ENCODE peak calls at places on chromosomes 6 and 20, in ten cellular contexts. O is small intestine; B is psoas muscle; R is colonic mucosa; G is K562; X is left ventricle myocardium inferior; M is cardiac muscle cell; Q is adrenal gland; Y is CD4-positive, CD25-positive, alpha-beta regulatory T cell; L is SJSA1. H is an unnamed sample. For H3K27me3 and H3K36me3, the result is how much of the 10 kb centered on the place peaks cover.

GRCh38 chr20:10427060-10427692 is 6.8 kb downstream of the MKKS start:
- DNase-seq in O (peak), B (peak), R (peak), G (peak), X (peak), M (peak), Q (peak), Y (peak), L (peak), H (peak)

GRCh38 chr6:22071655-22072054 is 225.2 kb downstream of the PRL start:
- DNase-seq in O (no peak), B (no peak), R (peak), G (no peak), X (peak), M (peak), Q (peak), Y (no peak), L (no peak), H (peak)

GRCh38 chr6:132742495-132742894 is 15.2 kb downstream of the VNN2 start:
- DNase-seq in O (no peak), B (no peak), R (no peak), G (no peak), X (no peak), M (peak), Q (no peak), Y (no peak), L (no peak), H (no peak)

GRCh38 chr6:148650941-148651540 is 95.8 kb upstream of the UST start:
- DNase-seq in O (no peak), B (no peak), R (no peak), G (no peak), X (no peak), M (peak), Q (no peak), Y (no peak), L (no peak), H (no peak)

GRCh38 chr20:9407805-9408421 is 106.5 kb upstream of the LAMP5 start:
- DNase-seq in O (peak), B (no peak), R (peak), G (peak), X (no peak), M (peak), Q (peak), Y (peak), L (peak), H (peak)

GRCh38 chr6:53938810-53939209 is 144.0 kb downstream of the LRRC1 start:
- DNase-seq in O (no peak), B (no peak), R (no peak), G (no peak), X (no peak), M (peak), Q (no peak), Y (no peak), L (no peak), H (no peak)

GRCh38 chr20:49507741-49508434 is 25.4 kb upstream of the KCNB1 start:
- DNase-seq in O (no peak), B (no peak), R (no peak), G (no peak), X (no peak), M (no peak), Q (no peak), Y (no peak), L (no peak), H (no peak)

GRCh38 chr6:115575298-115575697 is 485.4 kb downstream of the FRK start:
- DNase-seq in O (no peak), B (no peak), R (no peak), G (no peak), X (no peak), M (no peak), Q (no peak), Y (no peak), L (no peak), H (no peak)

GRCh38 chr6:78701407-78701806 is 165.9 kb upstream of the IRAK1BP1 start:
- DNase-seq in O (no peak), B (no peak), R (no peak), G (no peak), X (no peak), M (no peak), Q (no peak), Y (no peak), L (no peak), H (no peak)

GRCh38 chr6:144334150-144334708 is 49.1 kb downstream of the UTRN start:
- DNase-seq in O (peak), B (peak), R (peak), G (no peak), X (no peak), M (no peak), Q (no peak), Y (peak), L (no peak), H (no peak)

GRCh38 chr20:57622579-57623381 is 2.6 kb upstream of the ZBP1 start:
- DNase-seq in O (peak), B (no peak), R (peak), G (peak), X (peak), M (peak), Q (peak), Y (peak), L (no peak), H (peak)

GRCh38 chr6:166726193-166726592 is 99.1 kb upstream of the RPS6KA2 start:
- DNase-seq in O (no peak), B (no peak), R (no peak), G (no peak), X (no peak), M (no peak), Q (no peak), Y (no peak), L (no peak), H (no peak)

GRCh38 chr20:57711311-57711712 is 1.5 kb upstream of the PMEPA1 start:
- DNase-seq in O (no peak), B (no peak), R (no peak), G (no peak), X (no peak), M (no peak), Q (no peak), Y (no peak), L (no peak), H (no peak)

GRCh38 chr6:125906158-125906998 is 50.2 kb upstream of the HINT3 start:
- DNase-seq in O (peak), B (no peak), R (peak), G (peak), X (no peak), M (peak), Q (peak), Y (peak), L (peak), H (no peak)

GRCh38 chr20:44384423-44385027 is 29.0 kb downstream of the HNF4A start:
- DNase-seq in O (peak), B (peak), R (peak), G (peak), X (peak), M (peak), Q (peak), Y (peak), L (peak), H (peak)

GRCh38 chr6:136956590-136957573 is 34.8 kb downstream of the SLC35D3 start:
- DNase-seq in O (no peak), B (no peak), R (no peak), G (no peak), X (no peak), M (no peak), Q (no peak), Y (peak), L (no peak), H (no peak)

GRCh38 chr6:41561931-41562632 is 15.9 kb downstream of the FOXP4 start:
- DNase-seq in O (no peak), B (no peak), R (no peak), G (no peak), X (no peak), M (no peak), Q (no peak), Y (no peak), L (no peak), H (no peak)

GRCh38 chr6:144008501-144009245 is 614 bp upstream of the PLAGL1 start:
- DNase-seq in O (no peak), B (no peak), R (peak), G (no peak), X (no peak), M (no peak), Q (no peak), Y (peak), L (no peak), H (no peak)

GRCh38 chr6:155261146-155261900 is 2.5 kb upstream of the CLDN20 start:
- DNase-seq in O (no peak), B (no peak), R (no peak), G (no peak), X (no peak), M (no peak), Q (peak), Y (no peak), L (no peak), H (no peak)

GRCh38 chr6:138970856-138971425 is 17.1 kb downstream of the REPS1 start:
- DNase-seq in O (peak), B (no peak), R (no peak), G (no peak), X (no peak), M (peak), Q (peak), Y (no peak), L (peak), H (no peak)

GRCh38 chr6:36840471-36841461 is 1.5 kb upstream of the CPNE5 start:
- DNase-seq in O (no peak), B (peak), R (no peak), G (no peak), X (peak), M (peak), Q (no peak), Y (peak), L (no peak), H (peak)

GRCh38 chr20:23049933-23050838 is 714 bp upstream of the THBD start:
- DNase-seq in O (peak), B (peak), R (peak), G (no peak), X (peak), M (peak), Q (peak), Y (no peak), L (peak), H (no peak)

GRCh38 chr6:137414599-137414998 is 79.6 kb downstream of the OLIG3 start:
- DNase-seq in O (peak), B (no peak), R (no peak), G (no peak), X (no peak), M (no peak), Q (no peak), Y (no peak), L (no peak), H (no peak)

GRCh38 chr6:91970700-91971099 is 1383.8 kb upstream of the MAP3K7 start:
- DNase-seq in O (no peak), B (no peak), R (no peak), G (no peak), X (no peak), M (no peak), Q (no peak), Y (no peak), L (no peak), H (no peak)

GRCh38 chr6:73207221-73207837 is 18.0 kb downstream of the KHDC1L start:
- DNase-seq in O (no peak), B (no peak), R (no peak), G (no peak), X (no peak), M (no peak), Q (no peak), Y (no peak), L (no peak), H (no peak)

GRCh38 chr6:15713325-15713724 is 50.5 kb upstream of the DTNBP1 start:
- DNase-seq in O (no peak), B (no peak), R (no peak), G (no peak), X (no peak), M (no peak), Q (no peak), Y (no peak), L (no peak), H (no peak)

GRCh38 chr6:161836643-161837448 is 563.0 kb upstream of the AGPAT4 start:
- DNase-seq in O (no peak), B (no peak), R (no peak), G (no peak), X (no peak), M (peak), Q (no peak), Y (no peak), L (no peak), H (no peak)

DNA sequence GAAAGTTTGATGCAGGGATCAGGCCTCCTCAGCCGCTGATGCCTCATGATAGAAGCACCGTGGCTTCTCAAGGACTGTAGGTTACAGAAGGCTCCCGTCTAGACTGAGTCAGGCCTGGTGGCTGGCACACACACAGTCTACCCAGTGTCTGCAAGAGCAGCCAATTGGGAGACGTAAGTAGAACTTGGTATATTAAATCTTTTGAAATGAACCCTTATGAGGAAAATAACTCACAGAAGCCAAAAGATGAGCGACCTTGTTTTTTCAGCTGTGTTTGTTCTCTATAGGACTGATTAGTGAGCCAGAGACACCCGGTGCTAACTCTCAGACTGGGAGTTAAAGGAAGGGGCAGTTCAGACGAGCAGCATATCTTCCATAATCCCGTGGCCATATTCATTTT is 5.9 kb upstream of the PDE10A start:
- DNase-seq in O (no peak), B (no peak), R (no peak), G (no peak), X (no peak), M (no peak), Q (no peak), Y (no peak), L (no peak), H (no peak)
- H3K27me3 ChIP-seq in O (under half), B (under half), R (under half), G (under half), X (under half), M (half or more), Q (under half), Y (under half), L (under half), H (under half)

GRCh38 chr20:24934101-24934661 is 14.9 kb upstream of the CST7 start:
- DNase-seq in O (peak), B (no peak), R (peak), G (no peak), X (no peak), M (no peak), Q (peak), Y (no peak), L (peak), H (no peak)
- H3K27ac ChIP-seq in O (no peak), B (no peak), R (no peak), G (no peak), X (no peak), M (no peak), Q (no peak), Y (no peak), L (no peak), H (no peak)

GRCh38 chr20:34079818-34080217 is 32.2 kb downstream of the EIF2S2 start:
- DNase-seq in O (no peak), B (no peak), R (no peak), G (no peak), X (no peak), M (no peak), Q (no peak), Y (no peak), L (no peak), H (no peak)

GRCh38 chr20:34076952-34077351 is 35.1 kb downstream of the EIF2S2 start:
- DNase-seq in O (no peak), B (no peak), R (no peak), G (no peak), X (no peak), M (no peak), Q (no peak), Y (no peak), L (no peak), H (no peak)

GRCh38 chr20:34082232-34082887 is 29.7 kb downstream of the EIF2S2 start:
- DNase-seq in O (peak), B (no peak), R (no peak), G (no peak), X (no peak), M (no peak), Q (peak), Y (no peak), L (no peak), H (no peak)

GRCh38 chr20:34075647-34076046 is 36.4 kb downstream of the EIF2S2 start:
- DNase-seq in O (no peak), B (no peak), R (no peak), G (no peak), X (no peak), M (no peak), Q (peak), Y (no peak), L (no peak), H (no peak)

GRCh38 chr20:34078540-34078939 is 33.5 kb downstream of the EIF2S2 start:
- DNase-seq in O (no peak), B (no peak), R (no peak), G (no peak), X (no peak), M (no peak), Q (no peak), Y (no peak), L (no peak), H (no peak)
- H3K36me3 ChIP-seq in O (under half), B (under half), R (under half), G (half or more), X (half or more), M (under half), Q (under half), Y (half or more), L (half or more), H (under half)

DNA sequence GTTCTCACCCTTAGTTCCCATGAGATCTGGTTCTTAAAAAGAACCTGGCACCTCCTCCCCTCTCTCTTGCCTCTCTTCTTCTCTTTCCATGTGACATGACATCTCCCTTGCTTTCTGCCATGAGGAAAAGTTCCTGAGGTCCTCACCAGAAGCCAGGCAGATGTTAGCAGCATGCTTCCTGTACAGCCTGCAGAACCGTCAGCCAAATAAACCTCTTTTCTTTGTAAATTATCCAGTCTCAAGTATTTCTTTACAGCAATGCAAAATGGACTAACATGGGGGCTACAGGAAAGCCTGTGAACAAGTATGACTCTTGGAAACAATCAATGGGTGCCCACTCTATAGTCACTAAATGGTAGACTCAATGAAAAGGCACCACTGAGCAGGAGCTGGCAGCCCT is 34.5 kb downstream of the ADTRP start:
- DNase-seq in O (no peak), B (no peak), R (no peak), G (no peak), X (no peak), M (no peak), Q (no peak), Y (no peak), L (no peak), H (no peak)
- H3K27me3 ChIP-seq in O (under half), B (under half), R (under half), G (under half), X (under half), M (under half), Q (under half), Y (under half), L (under half), H (under half)

GRCh38 chr6:296151-297122 is 4.2 kb downstream of the DUSP22 start:
- DNase-seq in O (no peak), B (no peak), R (no peak), G (no peak), X (no peak), M (peak), Q (peak), Y (peak), L (peak), H (no peak)
- H3K27ac ChIP-seq in O (peak), B (no peak), R (no peak), G (no peak), X (peak), M (no peak), Q (no peak), Y (no peak), L (no peak), H (no peak)

GRCh38 chr6:47195251-47195650 is 114.5 kb downstream of the TNFRSF21 start:
- DNase-seq in O (no peak), B (no peak), R (no peak), G (no peak), X (peak), M (peak), Q (no peak), Y (no peak), L (no peak), H (no peak)
- H3K36me3 ChIP-seq in O (under half), B (under half), R (under half), G (under half), X (under half), M (under half), Q (under half), Y (under half), L (under half), H (under half)

H was measured in uterus.